ENCODE peak calls at places on chromosomes 16 and 17, in nine cellular contexts. One of them, this sample, is unnamed.

GRCh38 chr16:762049-762513 is 1.5 kb downstream of the MSLN start:
- DNase-seq in astrocyte of the spinal cord: no peak
- DNase-seq in endodermal cell: no peak
- DNase-seq in GM20000: no peak
- DNase-seq in CD8-positive, alpha-beta T cell: no peak
- DNase-seq in lower leg skin: no peak
- DNase-seq in AG04449: no peak
- DNase-seq in progenitor cell of endocrine pancreas: no peak
- DNase-seq in kidney epithelial cell: no peak
- DNase-seq in this sample: no peak

GRCh38 chr16:65515193-65515592 is 393.3 kb upstream of the CDH11 start:
- DNase-seq in astrocyte of the spinal cord: no peak
- DNase-seq in endodermal cell: no peak
- DNase-seq in GM20000: no peak
- DNase-seq in CD8-positive, alpha-beta T cell: no peak
- DNase-seq in lower leg skin: no peak
- DNase-seq in AG04449: no peak
- DNase-seq in progenitor cell of endocrine pancreas: no peak
- DNase-seq in kidney epithelial cell: no peak
- DNase-seq in this sample: no peak

GRCh38 chr17:72804949-72805348 is 287.5 kb downstream of the SLC39A11 start:
- DNase-seq in astrocyte of the spinal cord: peak
- DNase-seq in endodermal cell: no peak
- DNase-seq in GM20000: no peak
- DNase-seq in CD8-positive, alpha-beta T cell: no peak
- DNase-seq in lower leg skin: no peak
- DNase-seq in AG04449: no peak
- DNase-seq in progenitor cell of endocrine pancreas: no peak
- DNase-seq in kidney epithelial cell: no peak
- DNase-seq in this sample: no peak

GRCh38 chr17:10357768-10358167 is 15.0 kb downstream of the MYH13 start:
- DNase-seq in astrocyte of the spinal cord: no peak
- DNase-seq in endodermal cell: peak
- DNase-seq in GM20000: peak
- DNase-seq in CD8-positive, alpha-beta T cell: no peak
- DNase-seq in lower leg skin: no peak
- DNase-seq in AG04449: no peak
- DNase-seq in progenitor cell of endocrine pancreas: no peak
- DNase-seq in kidney epithelial cell: no peak
- DNase-seq in this sample: no peak

GRCh38 chr17:33438136-33438535 is 145.0 kb upstream of the ASIC2 start:
- DNase-seq in astrocyte of the spinal cord: no peak
- DNase-seq in endodermal cell: peak
- DNase-seq in GM20000: no peak
- DNase-seq in CD8-positive, alpha-beta T cell: no peak
- DNase-seq in lower leg skin: no peak
- DNase-seq in AG04449: no peak
- DNase-seq in progenitor cell of endocrine pancreas: no peak
- DNase-seq in kidney epithelial cell: no peak
- DNase-seq in this sample: no peak

GRCh38 chr17:31690118-31690517 is 168.9 kb downstream of the COPRS start:
- DNase-seq in astrocyte of the spinal cord: peak
- DNase-seq in endodermal cell: no peak
- DNase-seq in GM20000: no peak
- DNase-seq in CD8-positive, alpha-beta T cell: no peak
- DNase-seq in lower leg skin: no peak
- DNase-seq in AG04449: no peak
- DNase-seq in progenitor cell of endocrine pancreas: no peak
- DNase-seq in kidney epithelial cell: no peak
- DNase-seq in this sample: no peak

GRCh38 chr17:74779948-74780400 is 3.8 kb upstream of the NAT9 start:
- DNase-seq in astrocyte of the spinal cord: no peak
- DNase-seq in endodermal cell: no peak
- DNase-seq in GM20000: peak
- DNase-seq in CD8-positive, alpha-beta T cell: peak
- DNase-seq in lower leg skin: no peak
- DNase-seq in AG04449: no peak
- DNase-seq in progenitor cell of endocrine pancreas: no peak
- DNase-seq in kidney epithelial cell: no peak
- DNase-seq in this sample: no peak

GRCh38 chr17:17944743-17945142 is 27.5 kb downstream of the TOM1L2 start:
- DNase-seq in astrocyte of the spinal cord: no peak
- DNase-seq in endodermal cell: no peak
- DNase-seq in GM20000: no peak
- DNase-seq in CD8-positive, alpha-beta T cell: no peak
- DNase-seq in lower leg skin: no peak
- DNase-seq in AG04449: no peak
- DNase-seq in progenitor cell of endocrine pancreas: no peak
- DNase-seq in kidney epithelial cell: no peak
- DNase-seq in this sample: no peak

GRCh38 chr17:59666235-59666634 is 41.0 kb downstream of the PTRH2 start:
- DNase-seq in astrocyte of the spinal cord: no peak
- DNase-seq in endodermal cell: no peak
- DNase-seq in GM20000: no peak
- DNase-seq in CD8-positive, alpha-beta T cell: no peak
- DNase-seq in lower leg skin: no peak
- DNase-seq in AG04449: no peak
- DNase-seq in progenitor cell of endocrine pancreas: no peak
- DNase-seq in kidney epithelial cell: no peak
- DNase-seq in this sample: no peak

GRCh38 chr16:50464325-50465290 is 83.6 kb upstream of the NKD1 start:
- DNase-seq in astrocyte of the spinal cord: no peak
- DNase-seq in endodermal cell: peak
- DNase-seq in GM20000: no peak
- DNase-seq in CD8-positive, alpha-beta T cell: no peak
- DNase-seq in lower leg skin: peak
- DNase-seq in AG04449: no peak
- DNase-seq in progenitor cell of endocrine pancreas: no peak
- DNase-seq in kidney epithelial cell: no peak
- DNase-seq in this sample: no peak

GRCh38 chr16:50461400-50461760 is 86.8 kb upstream of the NKD1 start:
- DNase-seq in astrocyte of the spinal cord: no peak
- DNase-seq in endodermal cell: peak
- DNase-seq in GM20000: no peak
- DNase-seq in CD8-positive, alpha-beta T cell: no peak
- DNase-seq in lower leg skin: no peak
- DNase-seq in AG04449: no peak
- DNase-seq in progenitor cell of endocrine pancreas: no peak
- DNase-seq in kidney epithelial cell: no peak
- DNase-seq in this sample: no peak

GRCh38 chr16:50463581-50464324 is 84.4 kb upstream of the NKD1 start:
- DNase-seq in astrocyte of the spinal cord: no peak
- DNase-seq in endodermal cell: no peak
- DNase-seq in GM20000: no peak
- DNase-seq in CD8-positive, alpha-beta T cell: no peak
- DNase-seq in lower leg skin: peak
- DNase-seq in AG04449: no peak
- DNase-seq in progenitor cell of endocrine pancreas: no peak
- DNase-seq in kidney epithelial cell: no peak
- DNase-seq in this sample: no peak

GRCh38 chr16:50460538-50461399 is 87.4 kb upstream of the NKD1 start:
- DNase-seq in astrocyte of the spinal cord: no peak
- DNase-seq in endodermal cell: peak
- DNase-seq in GM20000: no peak
- DNase-seq in CD8-positive, alpha-beta T cell: no peak
- DNase-seq in lower leg skin: peak
- DNase-seq in AG04449: no peak
- DNase-seq in progenitor cell of endocrine pancreas: no peak
- DNase-seq in kidney epithelial cell: no peak
- DNase-seq in this sample: no peak

DNA sequence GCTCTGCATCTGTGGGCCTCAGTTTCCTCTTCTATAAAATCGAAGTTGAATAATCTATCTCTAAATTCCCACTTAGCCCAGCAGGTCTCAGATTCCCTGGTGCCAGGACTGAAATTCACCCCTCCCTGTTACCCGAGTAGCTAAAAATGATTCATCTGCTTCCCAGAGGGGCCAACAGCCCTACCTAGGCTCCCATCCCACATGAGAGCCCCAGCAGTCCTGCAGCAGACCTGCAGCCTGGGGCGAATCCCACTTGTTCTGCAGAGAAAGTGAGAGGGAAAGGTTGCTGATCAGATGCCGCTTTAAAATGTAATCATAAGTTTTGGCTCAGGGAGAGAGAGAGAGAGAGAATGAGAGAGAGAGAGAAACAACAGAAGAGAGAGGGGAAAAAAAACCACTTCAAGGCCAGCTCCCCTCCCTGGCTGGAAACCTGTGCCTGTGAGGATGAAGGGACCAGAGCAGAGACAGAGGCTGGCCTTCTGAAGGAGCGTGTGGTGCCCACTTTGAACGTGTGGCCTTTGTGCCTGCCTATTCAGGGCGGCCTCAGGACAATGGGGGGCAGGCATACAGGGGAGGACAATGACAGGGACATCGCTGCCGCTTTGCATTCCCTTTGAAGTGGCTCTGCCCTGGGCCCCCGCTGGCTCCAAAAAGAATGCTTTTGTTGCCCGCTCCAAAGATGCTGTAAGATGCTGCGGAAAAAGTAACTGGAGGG is 85.2 kb upstream of the NKD1 start:
- DNase-seq in astrocyte of the spinal cord: no peak
- DNase-seq in endodermal cell: peak
- DNase-seq in GM20000: no peak
- DNase-seq in CD8-positive, alpha-beta T cell: no peak
- DNase-seq in lower leg skin: peak
- DNase-seq in AG04449: no peak
- DNase-seq in progenitor cell of endocrine pancreas: no peak
- DNase-seq in kidney epithelial cell: no peak
- DNase-seq in this sample: no peak
- TF ChIP-seq CTCF in astrocyte of the spinal cord: no peak
- TF ChIP-seq CTCF in endodermal cell: no peak
- TF ChIP-seq CTCF in GM20000: no peak
- TF ChIP-seq CTCF in CD8-positive, alpha-beta T cell: no peak
- TF ChIP-seq CTCF in lower leg skin: no peak
- TF ChIP-seq CTCF in AG04449: no peak
- TF ChIP-seq CTCF in progenitor cell of endocrine pancreas: no peak
- TF ChIP-seq CTCF in kidney epithelial cell: no peak
- TF ChIP-seq CTCF in this sample: no peak

GRCh38 chr16:9419161-9419560 is 327.7 kb downstream of the HAPSTR1 start:
- DNase-seq in astrocyte of the spinal cord: no peak
- DNase-seq in endodermal cell: no peak
- DNase-seq in GM20000: no peak
- DNase-seq in CD8-positive, alpha-beta T cell: no peak
- DNase-seq in lower leg skin: no peak
- DNase-seq in AG04449: no peak
- DNase-seq in progenitor cell of endocrine pancreas: no peak
- DNase-seq in kidney epithelial cell: no peak
- DNase-seq in this sample: no peak

GRCh38 chr16:9412362-9413311 is 321.2 kb downstream of the HAPSTR1 start:
- DNase-seq in astrocyte of the spinal cord: no peak
- DNase-seq in endodermal cell: no peak
- DNase-seq in GM20000: no peak
- DNase-seq in CD8-positive, alpha-beta T cell: no peak
- DNase-seq in lower leg skin: no peak
- DNase-seq in AG04449: no peak
- DNase-seq in progenitor cell of endocrine pancreas: no peak
- DNase-seq in kidney epithelial cell: no peak
- DNase-seq in this sample: no peak

GRCh38 chr16:9409753-9410493 is 318.5 kb downstream of the HAPSTR1 start:
- DNase-seq in astrocyte of the spinal cord: no peak
- DNase-seq in endodermal cell: no peak
- DNase-seq in GM20000: no peak
- DNase-seq in CD8-positive, alpha-beta T cell: no peak
- DNase-seq in lower leg skin: no peak
- DNase-seq in AG04449: no peak
- DNase-seq in progenitor cell of endocrine pancreas: no peak
- DNase-seq in kidney epithelial cell: no peak
- DNase-seq in this sample: no peak

GRCh38 chr16:9417898-9418297 is 326.5 kb downstream of the HAPSTR1 start:
- DNase-seq in astrocyte of the spinal cord: no peak
- DNase-seq in endodermal cell: no peak
- DNase-seq in GM20000: no peak
- DNase-seq in CD8-positive, alpha-beta T cell: no peak
- DNase-seq in lower leg skin: no peak
- DNase-seq in AG04449: no peak
- DNase-seq in progenitor cell of endocrine pancreas: no peak
- DNase-seq in kidney epithelial cell: no peak
- DNase-seq in this sample: no peak

DNA sequence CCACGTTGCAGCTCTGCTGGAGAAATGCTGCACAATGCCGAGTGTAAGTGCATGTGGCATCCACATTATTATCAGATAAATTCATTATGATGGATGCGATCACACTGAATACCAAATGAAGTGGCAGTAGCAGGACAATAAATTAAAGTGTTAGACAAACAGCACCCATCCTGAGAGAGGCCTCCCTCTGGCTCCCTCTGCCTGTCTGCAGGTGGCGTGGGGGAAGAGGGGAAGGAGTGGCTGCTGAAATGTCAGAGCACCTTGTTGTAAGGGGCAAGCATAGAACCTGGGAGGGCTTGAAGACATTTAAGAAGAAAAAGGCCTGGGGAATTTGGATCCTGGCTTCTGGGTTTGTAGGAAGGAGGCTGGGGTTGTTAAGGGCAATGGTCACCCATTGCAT is 324.1 kb downstream of the HAPSTR1 start:
- DNase-seq in astrocyte of the spinal cord: no peak
- DNase-seq in endodermal cell: peak
- DNase-seq in GM20000: no peak
- DNase-seq in CD8-positive, alpha-beta T cell: no peak
- DNase-seq in lower leg skin: no peak
- DNase-seq in AG04449: no peak
- DNase-seq in progenitor cell of endocrine pancreas: no peak
- DNase-seq in kidney epithelial cell: no peak
- DNase-seq in this sample: no peak
- TF ChIP-seq CTCF in astrocyte of the spinal cord: no peak
- TF ChIP-seq CTCF in endodermal cell: peak
- TF ChIP-seq CTCF in GM20000: no peak
- TF ChIP-seq CTCF in CD8-positive, alpha-beta T cell: no peak
- TF ChIP-seq CTCF in lower leg skin: no peak
- TF ChIP-seq CTCF in AG04449: no peak
- TF ChIP-seq CTCF in progenitor cell of endocrine pancreas: no peak
- TF ChIP-seq CTCF in kidney epithelial cell: no peak
- TF ChIP-seq CTCF in this sample: no peak

GRCh38 chr17:39623356-39623950 is 3.3 kb upstream of the PPP1R1B start:
- DNase-seq in astrocyte of the spinal cord: peak
- DNase-seq in endodermal cell: peak
- DNase-seq in GM20000: peak
- DNase-seq in CD8-positive, alpha-beta T cell: peak
- DNase-seq in lower leg skin: peak
- DNase-seq in AG04449: no peak
- DNase-seq in progenitor cell of endocrine pancreas: peak
- DNase-seq in kidney epithelial cell: no peak
- DNase-seq in this sample: peak
- TF ChIP-seq CTCF in astrocyte of the spinal cord: peak
- TF ChIP-seq CTCF in endodermal cell: peak
- TF ChIP-seq CTCF in GM20000: peak
- TF ChIP-seq CTCF in CD8-positive, alpha-beta T cell: peak
- TF ChIP-seq CTCF in lower leg skin: peak
- TF ChIP-seq CTCF in AG04449: peak
- TF ChIP-seq CTCF in progenitor cell of endocrine pancreas: peak
- TF ChIP-seq CTCF in kidney epithelial cell: peak
- TF ChIP-seq CTCF in this sample: peak

DNA sequence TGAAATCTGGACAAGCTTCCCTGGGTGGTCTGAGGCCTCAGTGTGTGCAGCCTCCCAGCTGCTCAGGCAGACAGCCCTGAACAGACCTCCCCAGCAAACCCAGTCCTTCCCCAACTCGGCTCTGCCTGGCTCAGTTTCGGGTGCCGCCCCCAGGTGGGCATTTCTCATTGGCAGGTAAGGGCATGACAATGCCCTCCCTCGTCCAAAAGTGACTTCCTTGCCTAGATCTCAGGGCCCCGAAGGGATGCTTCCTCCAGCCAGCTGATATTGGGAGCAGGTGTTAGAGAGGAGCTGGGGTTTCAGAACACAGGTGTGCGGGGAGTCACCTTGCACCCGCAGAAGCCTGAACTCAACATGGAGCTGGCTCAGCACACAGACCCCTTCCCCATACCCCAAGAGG is 3.8 kb upstream of the PPL start:
- DNase-seq in astrocyte of the spinal cord: no peak
- DNase-seq in endodermal cell: peak
- DNase-seq in GM20000: no peak
- DNase-seq in CD8-positive, alpha-beta T cell: no peak
- DNase-seq in lower leg skin: no peak
- DNase-seq in AG04449: no peak
- DNase-seq in progenitor cell of endocrine pancreas: no peak
- DNase-seq in kidney epithelial cell: no peak
- DNase-seq in this sample: no peak
- TF ChIP-seq CTCF in astrocyte of the spinal cord: no peak
- TF ChIP-seq CTCF in endodermal cell: no peak
- TF ChIP-seq CTCF in GM20000: no peak
- TF ChIP-seq CTCF in CD8-positive, alpha-beta T cell: no peak
- TF ChIP-seq CTCF in lower leg skin: no peak
- TF ChIP-seq CTCF in AG04449: no peak
- TF ChIP-seq CTCF in progenitor cell of endocrine pancreas: no peak
- TF ChIP-seq CTCF in kidney epithelial cell: no peak
- TF ChIP-seq CTCF in this sample: no peak

This sample was measured in D721Med.